ENCODE peak calls at places on chromosomes 4 and X, in six cellular contexts. J is cardiac fibroblast; F is hepatocyte; Q is right atrium auricular region; Z is upper lobe of right lung; S is naive thymus-derived CD4-positive, alpha-beta T cell. D is an unnamed sample.

GRCh38 chr4:4420421-4420820 is 33.5 kb downstream of the NSG1 start:
- DNase-seq in Q (no peak), Z (no peak), J (no peak), S (no peak), F (no peak), D (no peak)

GRCh38 chrX:151736685-151737084 is 2.1 kb downstream of the CNGA2 start:
- DNase-seq in Q (no peak), J (no peak), S (no peak), F (no peak), Z (no peak), D (no peak)

GRCh38 chr4:149980941-149981340 is 97.3 kb upstream of the DCLK2 start:
- DNase-seq in F (peak; percentile 69), S (peak; percentile 28), J (peak; percentile 70), Z (no peak), Q (no peak), D (peak; percentile 39)

GRCh38 chr4:144809056-144809640 is 163.2 kb downstream of the HHIP start:
- DNase-seq in Z (no peak), J (no peak), F (no peak), S (no peak), Q (no peak), D (no peak)

GRCh38 chr4:108762559-108763225 is at the start of gene ETNPPL:
- DNase-seq in S (peak; percentile 24), Z (peak; percentile 65), F (peak; percentile 47), J (no peak), Q (no peak), D (no peak)

GRCh38 chr4:48300004-48300403 is 30.4 kb upstream of the TEC start:
- DNase-seq in J (no peak), Z (no peak), F (no peak), Q (no peak), S (no peak), D (no peak)

GRCh38 chrX:103211012-103211715 is 3.7 kb upstream of the BEX4 start:
- DNase-seq in Z (no peak), F (peak; percentile 62), Q (peak; percentile 65), S (peak; percentile 43), J (peak; percentile 60), D (peak; percentile 36)

GRCh38 chr4:67236793-67237192 is 308.5 kb downstream of the CENPC start:
- DNase-seq in Q (no peak), J (no peak), S (no peak), Z (no peak), F (no peak), D (no peak)

GRCh38 chr4:150849016-150849415 is 166.1 kb downstream of the LRBA start:
- DNase-seq in Z (no peak), Q (no peak), F (no peak), S (no peak), J (no peak), D (no peak)

GRCh38 chr4:8544741-8545438 is 35.3 kb upstream of the GPR78 start:
- DNase-seq in F (no peak), S (no peak), Z (peak; percentile 56), Q (no peak), J (peak; percentile 45), D (peak; percentile 18)

GRCh38 chrX:51002160-51002632 is 91.7 kb downstream of the BMP15 start:
- DNase-seq in Q (no peak), Z (no peak), S (no peak), F (no peak), J (no peak), D (no peak)

GRCh38 chrX:2707334-2707760 is 16.3 kb downstream of the CD99 start:
- DNase-seq in Q (peak; percentile 77), S (no peak), Z (no peak), F (peak; percentile 83), J (peak; percentile 73), D (peak; percentile 97)

GRCh38 chrX:107677909-107678308 is 49.6 kb downstream of the PRPS1 start:
- DNase-seq in S (no peak), J (peak; percentile 57), F (no peak), Q (no peak), Z (no peak), D (no peak)

GRCh38 chr4:7876096-7876993 is 63.3 kb downstream of the AFAP1 start:
- DNase-seq in J (peak; percentile 76), S (peak; percentile 21), Q (no peak), Z (no peak), F (no peak), D (no peak)

GRCh38 chrX:129472116-129472515 is 51.2 kb downstream of the SMARCA1 start:
- DNase-seq in J (peak; percentile 20), S (no peak), Q (no peak), Z (no peak), F (no peak), D (no peak)

GRCh38 chrX:136910565-136911040 is 30.1 kb upstream of the RBMX start:
- DNase-seq in F (no peak), Z (no peak), J (peak; percentile 20), S (no peak), Q (no peak), D (no peak)

GRCh38 chr4:138835833-138836521 is 179.6 kb upstream of the NOCT start:
- DNase-seq in Z (no peak), F (peak; percentile 66), J (peak; percentile 29), S (no peak), Q (no peak), D (no peak)

GRCh38 chrX:40095588-40096394 is 2.0 kb downstream of the BCOR start:
- DNase-seq in J (peak; percentile 46), F (peak; percentile 46), S (peak; percentile 55), Z (peak; percentile 76), Q (no peak), D (no peak)

GRCh38 chr4:86815653-86816052 is 33.5 kb downstream of the SLC10A6 start:
- DNase-seq in Z (no peak), S (no peak), Q (no peak), J (no peak), F (no peak), D (no peak)
- H3K4me3 ChIP-seq in Z (no peak overlapping the region), S (no peak overlapping the region), Q (no peak overlapping the region), J (no peak overlapping the region), F (no peak overlapping the region), D (no peak overlapping the region)

GRCh38 chr4:146520894-146521542 is 722 bp downstream of the SLC10A7 start:
- DNase-seq in J (peak; percentile 68), Z (no peak), S (peak; percentile 17), F (peak; percentile 69), Q (no peak), D (peak; percentile 37)
- H3K4me3 ChIP-seq in J (peak overlapping the region; percentile 90), Z (peak overlapping the region; percentile 74), S (peak overlapping the region; percentile 95), F (peak overlapping the region; percentile 84), Q (peak overlapping the region; percentile 96), D (peak overlapping the region; percentile 93)

DNA sequence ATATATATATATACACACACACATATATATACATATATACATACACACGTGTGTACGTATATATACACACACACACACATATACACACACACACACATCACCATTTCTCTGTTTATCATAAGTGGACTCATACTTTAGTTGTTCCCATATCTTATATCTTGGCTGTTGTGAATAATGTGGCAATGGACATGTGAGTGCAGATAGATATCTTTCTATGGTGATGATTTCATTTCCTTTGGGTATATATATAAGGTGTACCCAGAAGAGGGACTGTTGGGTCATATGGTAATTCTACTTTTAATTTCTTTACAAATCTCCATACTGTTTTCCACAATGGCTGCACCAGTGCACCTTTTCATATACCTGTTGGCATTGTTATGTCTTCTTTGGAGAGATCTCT is 105.9 kb downstream of the LARP1B start:
- DNase-seq in J (no peak), S (no peak), Q (no peak), Z (no peak), F (no peak), D (no peak)
- H3K4me3 ChIP-seq in J (no peak overlapping the region), S (no peak overlapping the region), Q (no peak overlapping the region), Z (no peak overlapping the region), F (no peak overlapping the region), D (no peak overlapping the region)

DNA sequence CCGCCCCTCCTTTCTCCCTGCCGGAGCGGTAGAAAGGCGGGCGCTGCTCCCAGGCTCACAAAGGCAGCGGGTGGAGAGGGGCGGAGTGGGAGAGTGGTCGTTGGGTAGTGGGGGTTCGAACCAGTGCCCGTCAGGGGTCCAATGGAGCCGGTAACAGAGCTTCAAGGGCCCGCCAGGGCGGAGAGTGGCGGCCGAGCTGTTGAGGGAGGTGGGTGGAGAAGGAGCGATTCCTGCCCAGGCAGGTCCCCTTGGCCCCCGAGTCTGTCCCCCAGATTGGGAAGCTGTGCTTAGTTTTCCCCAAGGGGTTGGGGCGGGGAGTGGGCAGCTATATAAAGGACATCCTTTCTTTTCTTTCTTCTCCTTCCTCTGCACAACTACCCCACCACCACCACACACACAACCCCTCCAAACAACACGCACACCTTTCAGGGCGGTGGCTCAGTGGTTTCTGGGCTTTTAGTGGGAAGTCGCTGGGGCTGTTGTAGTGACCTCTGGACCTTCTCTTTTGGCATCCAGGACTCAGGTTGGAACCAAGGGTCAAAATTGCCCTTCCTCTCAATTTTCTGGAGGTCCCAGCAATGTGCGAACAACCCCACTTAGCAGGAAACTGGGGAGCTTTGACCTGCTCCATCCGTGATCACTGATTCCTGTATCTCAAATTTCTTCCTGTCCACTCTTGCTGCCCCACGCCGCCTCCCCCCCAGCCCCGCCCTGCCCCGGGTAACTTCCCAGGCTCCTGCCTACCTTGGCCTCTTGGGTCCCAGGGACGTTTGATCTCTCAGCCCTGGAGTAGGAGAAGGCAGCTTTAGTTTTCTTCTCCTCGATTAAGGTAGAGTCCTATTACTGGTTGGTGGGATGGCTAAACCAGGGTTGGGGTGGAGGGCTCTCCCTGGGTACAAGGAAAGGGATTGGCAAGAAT is 1.9 kb downstream of the EFNB1 start:
- DNase-seq in Q (peak; percentile 55), Z (no peak), J (no peak), F (peak; percentile 8), S (no peak), D (no peak)
- H3K4me3 ChIP-seq in Q (peak overlapping the region; percentile 64), Z (peak overlapping the region; percentile 73), J (peak overlapping the region; percentile 70), F (peak overlapping the region; percentile 75), S (peak overlapping the region; percentile 76), D (no peak overlapping the region)

GRCh38 chr4:86359944-86360478 is at the start of gene MAPK10:
- DNase-seq in Q (peak; percentile 81), S (peak; percentile 40), F (peak; percentile 90), Z (peak; percentile 63), J (peak; percentile 94), D (peak; percentile 65)
- H3K4me3 ChIP-seq in Q (peak within 1 kb of the TSS; percentile 10), S (peak within 1 kb of the TSS; percentile 24), F (no peak within 1 kb of the TSS), Z (peak within 1 kb of the TSS; percentile 30), J (peak within 1 kb of the TSS; percentile 37), D (peak within 1 kb of the TSS; percentile 39)

DNA sequence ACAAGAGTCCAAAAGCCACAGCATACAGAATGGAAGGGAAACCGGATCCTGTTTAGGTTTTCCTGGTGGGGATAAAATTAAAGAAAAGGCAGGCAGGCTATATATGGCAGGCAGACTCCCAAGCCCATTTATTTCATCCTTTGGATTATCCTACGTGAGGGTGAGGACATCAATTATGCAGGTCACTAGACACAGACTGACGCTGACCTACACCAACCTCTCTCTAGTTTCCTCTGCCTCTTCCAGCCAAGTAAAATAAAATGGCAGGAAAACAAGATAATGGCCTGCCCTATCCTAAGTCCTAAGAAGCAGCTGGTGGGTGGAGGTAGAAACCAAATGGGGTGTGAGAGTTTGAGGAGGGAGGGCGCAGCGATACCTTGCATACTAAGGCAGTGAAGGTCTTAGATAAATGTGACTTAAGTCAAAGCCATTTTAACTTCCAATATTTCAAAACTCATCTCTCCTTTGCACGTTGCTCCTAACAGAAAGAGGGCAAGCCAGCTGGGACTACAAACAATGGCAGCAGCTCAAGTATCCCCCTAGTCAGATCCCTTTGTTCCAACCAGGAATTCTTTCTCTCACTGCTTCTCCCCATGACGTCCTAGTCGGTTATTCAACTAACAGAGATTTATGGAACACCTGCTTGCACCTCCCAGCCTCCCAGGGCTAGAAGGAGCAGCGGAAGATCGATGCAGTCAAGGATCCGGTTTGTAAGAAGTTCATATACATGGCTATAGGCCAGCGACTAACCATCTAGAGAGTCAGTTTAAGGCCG is 72.8 kb downstream of the IRF2 start:
- DNase-seq in F (no peak), Z (no peak), S (no peak), J (no peak), Q (no peak), D (no peak)
- H3K4me3 ChIP-seq in F (no peak overlapping the region), Z (no peak overlapping the region), S (no peak overlapping the region), J (no peak overlapping the region), Q (no peak overlapping the region), D (no peak overlapping the region)